ENCODE peak calls at places on chromosomes 12 and 14, in six cellular contexts. V is cardiac muscle cell, I is ovary, J is tibial artery, S is GM12865, M is progenitor cell of endocrine pancreas. L is an unnamed sample.

GRCh38 chr14:58299665-58300202 is 1.4 kb downstream of the ARID4A start:
- DNase-seq in S (peak; percentile 13), V (peak; percentile 30), J (no peak), M (no peak), I (no peak), L (no peak)

GRCh38 chr12:123150273-123150803 is 552 bp downstream of the PITPNM2 start:
- DNase-seq in I (peak; percentile 68), M (peak; percentile 19), S (no peak), J (no peak), V (no peak), L (no peak)

GRCh38 chr12:82517027-82517426 is 158.7 kb downstream of the METTL25 start:
- DNase-seq in V (no peak), M (no peak), I (no peak), S (peak; percentile 43), J (no peak), L (no peak)

GRCh38 chr12:32917094-32917611 is 20.6 kb upstream of the PKP2 start:
- DNase-seq in M (no peak), V (no peak), I (no peak), J (peak; percentile 24), S (no peak), L (no peak)

GRCh38 chr14:64118892-64119291 is 175.3 kb downstream of the ESR2 start:
- DNase-seq in J (no peak), S (no peak), M (no peak), V (no peak), I (no peak), L (no peak)

GRCh38 chr12:49131973-49132461 is 822 bp upstream of the TUBA1B start:
- DNase-seq in I (no peak), S (no peak), V (no peak), J (no peak), M (no peak), L (no peak)

GRCh38 chr12:78229491-78230209 is 399.0 kb downstream of the NAV3 start:
- DNase-seq in S (peak; percentile 72), V (peak; percentile 28), I (peak; percentile 52), M (no peak), J (no peak), L (no peak)

GRCh38 chr14:102201776-102202175 is 62.1 kb downstream of the WDR20 start:
- DNase-seq in M (no peak), V (no peak), J (no peak), I (no peak), S (no peak), L (no peak)

GRCh38 chr12:21499765-21500164 is 1.7 kb downstream of the RECQL start:
- DNase-seq in M (no peak), S (no peak), J (no peak), V (no peak), I (no peak), L (no peak)

GRCh38 chr12:3680919-3681594 is 71.9 kb downstream of the CRACR2A start:
- DNase-seq in M (no peak), S (no peak), I (peak; percentile 65), J (no peak), V (peak; percentile 59), L (peak; percentile 71)

GRCh38 chr14:65431951-65432350 is 19.4 kb downstream of the FUT8 start:
- DNase-seq in S (no peak), V (no peak), J (no peak), M (no peak), I (no peak), L (no peak)

GRCh38 chr12:124506145-124506831 is 61.1 kb downstream of the NCOR2 start:
- DNase-seq in S (no peak), I (peak; percentile 88), V (no peak), M (no peak), J (peak; percentile 87), L (no peak)

GRCh38 chr12:3432176-3432742 is 58.7 kb upstream of the PRMT8 start:
- DNase-seq in I (no peak), J (no peak), S (peak; percentile 18), V (no peak), M (no peak), L (no peak)

GRCh38 chr12:123120452-123121166 is 30.3 kb downstream of the PITPNM2 start:
- DNase-seq in V (no peak), S (peak; percentile 37), I (peak; percentile 49), J (no peak), M (no peak), L (no peak)

GRCh38 chr12:53533476-53533875 is 26.2 kb upstream of the NPFF start:
- DNase-seq in M (no peak), J (no peak), V (no peak), I (no peak), S (no peak), L (no peak)

GRCh38 chr12:6689000-6689882 is at the start of gene ZNF384:
- DNase-seq in I (peak; percentile 98), S (peak; percentile 99), V (peak; percentile 98), J (peak; percentile 98), M (peak; percentile 95), L (peak; percentile 98)
- TF ChIP-seq CTCF in I (no peak), S (no peak), V (peak; percentile 19), J (peak; percentile 46), M (peak; percentile 34), L (peak; percentile 10)

GRCh38 chr12:59372971-59373370 is 222.9 kb upstream of the SLC16A7 start:
- DNase-seq in J (no peak), S (peak; percentile 13), V (no peak), M (no peak), I (no peak), L (no peak)
- TF ChIP-seq CTCF in J (no peak), S (peak; percentile 4), V (peak; percentile 13), M (peak; percentile 57), I (no peak), L (peak; percentile 60)

GRCh38 chr14:22266683-22267082 is 322.3 kb downstream of the DAD1 start:
- DNase-seq in J (no peak), S (no peak), I (no peak), V (no peak), M (no peak), L (no peak)

GRCh38 chr14:22264759-22265158 is 324.3 kb downstream of the DAD1 start:
- DNase-seq in I (no peak), M (no peak), J (no peak), S (no peak), V (no peak), L (no peak)

GRCh38 chr14:22266141-22266442 is 322.9 kb downstream of the DAD1 start:
- DNase-seq in V (no peak), J (no peak), M (no peak), S (no peak), I (no peak), L (no peak)

GRCh38 chr14:22263961-22264360 is 325.1 kb downstream of the DAD1 start:
- DNase-seq in S (no peak), M (no peak), J (no peak), V (no peak), I (no peak), L (no peak)

DNA sequence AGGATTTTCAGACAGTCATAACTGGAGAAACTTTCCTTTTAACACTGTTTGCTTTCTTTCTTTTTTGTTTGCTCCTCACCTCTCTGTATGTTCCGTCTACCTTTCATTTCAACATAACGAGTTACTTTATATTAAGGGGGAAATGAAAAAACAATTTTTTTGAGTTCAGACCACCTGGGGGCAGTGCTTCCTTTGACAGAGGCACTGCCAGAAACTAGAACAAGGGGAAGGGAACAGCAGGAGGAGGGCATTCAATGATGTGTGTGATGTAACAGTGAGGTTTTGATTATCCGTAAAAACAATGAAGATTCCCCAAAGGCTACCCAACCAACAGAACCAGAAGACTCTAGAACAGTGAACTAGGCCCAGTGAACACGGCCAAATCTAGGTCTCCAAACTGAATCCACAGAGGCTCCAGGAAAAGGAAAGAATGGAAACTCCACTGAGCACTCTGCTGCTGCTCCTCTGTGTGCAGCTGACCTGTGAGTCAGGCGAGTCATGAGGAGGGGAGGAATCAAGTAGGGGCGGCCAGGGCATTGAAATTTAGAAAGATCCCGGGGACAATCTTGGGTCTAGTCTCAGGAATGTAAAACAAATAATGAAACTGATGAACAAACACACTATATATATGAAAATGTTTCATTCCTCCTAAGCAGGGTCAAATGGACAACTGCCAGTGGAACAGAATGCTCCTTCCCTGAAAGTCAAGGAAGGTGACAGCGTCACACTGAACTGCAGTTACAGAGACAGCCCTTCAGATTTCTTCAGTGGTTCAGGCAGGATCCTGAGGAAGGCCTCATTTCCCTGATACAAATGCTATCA is 323.5 kb downstream of the DAD1 start:
- DNase-seq in I (no peak), V (no peak), S (no peak), J (no peak), M (no peak), L (no peak)
- TF ChIP-seq CTCF in I (no peak), V (peak; percentile 6), S (no peak), J (no peak), M (peak; percentile 41), L (peak; percentile 62)

GRCh38 chr12:103913100-103913499 is 17.1 kb upstream of the HSP90B1 start:
- DNase-seq in M (no peak), J (no peak), V (no peak), S (no peak), I (no peak), L (peak; percentile 11)

GRCh38 chr12:103912069-103912468 is 18.1 kb upstream of the HSP90B1 start:
- DNase-seq in S (no peak), J (no peak), M (no peak), I (no peak), V (no peak), L (no peak)

GRCh38 chr12:103917873-103918272 is 12.3 kb upstream of the HSP90B1 start:
- DNase-seq in M (no peak), J (no peak), S (no peak), V (no peak), I (no peak), L (no peak)

GRCh38 chr12:103909811-103910210 is 20.4 kb upstream of the HSP90B1 start:
- DNase-seq in V (no peak), J (no peak), M (no peak), I (no peak), S (no peak), L (no peak)

GRCh38 chr12:103915306-103915705 is 14.9 kb upstream of the HSP90B1 start:
- DNase-seq in I (no peak), S (no peak), M (no peak), V (no peak), J (no peak), L (no peak)
- TF ChIP-seq CTCF in I (no peak), S (no peak), M (no peak), V (no peak), J (no peak), L (no peak)

GRCh38 chr12:112936264-112936663 is 2.0 kb upstream of the OAS3 start:
- DNase-seq in S (no peak), V (no peak), J (no peak), M (no peak), I (no peak), L (peak; percentile 23)

GRCh38 chr12:112936927-112937326 is 1.3 kb upstream of the OAS3 start:
- DNase-seq in M (no peak), I (no peak), S (no peak), J (no peak), V (no peak), L (no peak)

GRCh38 chr12:112938751-112939150 is 477 bp downstream of the OAS3 start:
- DNase-seq in I (no peak), J (no peak), S (no peak), M (no peak), V (no peak), L (no peak)

GRCh38 chr12:112939761-112940357 is 1.6 kb downstream of the OAS3 start:
- DNase-seq in S (peak; percentile 47), I (no peak), M (no peak), J (no peak), V (no peak), L (peak; percentile 76)

GRCh38 chr12:112937741-112938719 is at the start of gene OAS3:
- DNase-seq in I (peak; percentile 91), S (peak; percentile 72), V (peak; percentile 62), M (no peak), J (peak; percentile 88), L (peak; percentile 85)
- TF ChIP-seq CTCF in I (no peak), S (no peak), V (no peak), M (no peak), J (no peak), L (no peak)

L was measured in osteocyte.